ENCODE peak calls at places on chromosome 15, in five cellular contexts. M is IMR-90, A is mesendoderm, Z is H9, K is neuronal stem cell. O is an unnamed sample.

GRCh38 chr15:25711691-25712090 is 151.4 kb downstream of the ATP10A start:
- DNase-seq in Z (no peak), A (no peak), M (no peak), K (no peak), O (no peak)

GRCh38 chr15:97081666-97082226 is 751.2 kb downstream of the NR2F2 start:
- DNase-seq in K (no peak), A (peak), M (no peak), Z (no peak), O (peak)

GRCh38 chr15:80778964-80779657 is at the start of gene CEMIP:
- DNase-seq in Z (peak), K (peak), A (peak), M (peak), O (peak)

GRCh38 chr15:101035611-101036010 is 116.5 kb downstream of the LRRK1 start:
- DNase-seq in K (no peak), A (no peak), Z (no peak), M (no peak), O (no peak)

GRCh38 chr15:96466548-96466947 is 136.0 kb downstream of the NR2F2 start:
- DNase-seq in K (no peak), Z (no peak), M (no peak), A (no peak), O (no peak)

GRCh38 chr15:35547775-35548364 is 1.9 kb upstream of the DPH6 start:
- DNase-seq in K (peak), Z (peak), M (no peak), A (peak), O (no peak)

GRCh38 chr15:71802770-71803169 is 7.6 kb upstream of the NR2E3 start:
- DNase-seq in A (peak), M (no peak), Z (peak), K (no peak), O (peak)

GRCh38 chr15:58446521-58446920 is 14.7 kb downstream of the LIPC start:
- DNase-seq in K (no peak), Z (no peak), A (no peak), M (no peak), O (no peak)

GRCh38 chr15:89893027-89893426 is 767 bp downstream of the AP3S2 start:
- DNase-seq in K (no peak), M (peak), A (no peak), Z (no peak), O (peak)

GRCh38 chr15:101046826-101047225 is 127.7 kb downstream of the LRRK1 start:
- DNase-seq in Z (peak), K (no peak), M (no peak), A (no peak), O (no peak)

GRCh38 chr15:34976073-34976472 is 6.5 kb upstream of the AQR start:
- DNase-seq in Z (no peak), M (no peak), K (no peak), A (no peak), O (no peak)

GRCh38 chr15:78626611-78627010 is 5.8 kb upstream of the CHRNA3 start:
- DNase-seq in A (no peak), M (no peak), Z (no peak), K (no peak), O (no peak)

GRCh38 chr15:58590901-58591300 is 158.6 kb downstream of the ADAM10 start:
- DNase-seq in K (no peak), A (peak), M (no peak), Z (no peak), O (no peak)

GRCh38 chr15:31977812-31978662 is 52.3 kb upstream of the CHRNA7 start:
- DNase-seq in Z (peak), K (peak), A (peak), M (peak), O (peak)

GRCh38 chr15:81548350-81549116 is 174.5 kb upstream of the TMC3 start:
- DNase-seq in M (peak), A (no peak), K (no peak), Z (no peak), O (no peak)

GRCh38 chr15:79602731-79603130 is 170.6 kb downstream of the MINAR1 start:
- DNase-seq in A (no peak), K (no peak), M (no peak), Z (no peak), O (no peak)

GRCh38 chr15:84818221-84819131 is 1.3 kb downstream of the ALPK3 start:
- DNase-seq in M (peak), A (peak), Z (peak), K (peak), O (peak)

GRCh38 chr15:50355980-50356379 is 982 bp upstream of the GABPB1 start:
- DNase-seq in M (no peak), K (no peak), Z (no peak), A (no peak), O (no peak)

GRCh38 chr15:50354838-50355611 is at the start of gene GABPB1:
- DNase-seq in M (peak), K (peak), Z (peak), A (peak), O (peak)

GRCh38 chr15:50353999-50354837 is 780 bp downstream of the GABPB1 start:
- DNase-seq in K (peak), Z (peak), A (peak), M (peak), O (peak)

GRCh38 chr15:50353251-50353998 is 1.6 kb downstream of the GABPB1 start:
- DNase-seq in M (peak), Z (no peak), A (no peak), K (no peak), O (peak)

DNA sequence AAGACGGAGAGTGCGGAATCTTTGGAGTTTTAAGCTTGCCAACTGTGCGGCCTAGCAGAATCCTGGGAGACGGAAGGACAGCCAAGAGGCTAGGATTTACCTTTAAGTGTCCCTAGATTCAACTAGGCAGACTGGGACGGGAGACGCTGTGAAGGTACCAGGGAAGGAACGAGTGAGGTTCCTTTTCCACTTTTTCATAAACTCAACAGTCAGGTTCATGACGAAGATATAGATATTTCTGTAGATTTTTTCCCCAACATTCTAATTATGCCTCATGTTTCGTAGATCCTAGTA is 561 bp upstream of the GABPB1 start:
- DNase-seq in Z (no peak), M (no peak), K (no peak), A (no peak), O (no peak)
- H2AK5ac ChIP-seq in Z (peak), M (peak), K (peak), A (peak), O (peak)

DNA sequence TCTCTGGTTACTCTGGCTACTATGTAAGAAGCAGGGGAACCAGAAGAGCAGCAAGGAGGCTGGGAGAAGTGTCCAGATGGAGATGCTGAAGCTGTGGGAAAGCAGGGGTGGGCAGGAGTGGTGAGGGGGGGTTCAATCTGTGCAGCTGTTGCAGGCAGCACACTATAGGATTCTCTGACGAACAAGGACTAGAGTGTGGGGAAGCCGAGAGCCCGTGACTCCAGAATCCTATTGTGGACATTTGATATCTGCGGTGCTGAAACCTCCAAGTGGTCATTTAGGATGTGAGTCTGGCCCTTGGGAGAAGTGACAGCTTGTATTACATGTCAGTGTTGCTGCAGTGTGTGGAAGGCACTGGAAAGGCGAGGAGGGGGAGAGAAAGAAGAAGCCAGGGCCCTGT is 60.5 kb downstream of the GABRB3 start:
- DNase-seq in K (no peak), A (no peak), M (no peak), Z (no peak), O (no peak)
- H2AK5ac ChIP-seq in K (peak), A (peak), M (no peak), Z (no peak), O (no peak)

GRCh38 chr15:48647963-48648362 is 2.5 kb upstream of the FBN1 start:
- DNase-seq in K (no peak), Z (peak), M (peak), A (peak), O (peak)

GRCh38 chr15:48644827-48645557 is 517 bp downstream of the FBN1 start:
- DNase-seq in K (peak), Z (peak), M (peak), A (peak), O (peak)

GRCh38 chr15:48645558-48646330 is at the start of gene FBN1:
- DNase-seq in A (peak), K (peak), Z (peak), M (peak), O (peak)

GRCh38 chr15:48644498-48644826 is 1.0 kb downstream of the FBN1 start:
- DNase-seq in K (no peak), A (peak), M (peak), Z (no peak), O (peak)

GRCh38 chr15:48646364-48646763 is 855 bp upstream of the FBN1 start:
- DNase-seq in A (no peak), M (no peak), K (no peak), Z (no peak), O (no peak)
- H2AK5ac ChIP-seq in A (no peak), M (peak), K (no peak), Z (no peak), O (no peak)

GRCh38 chr15:77369168-77369567 is 50.7 kb downstream of the PEAK1 start:
- DNase-seq in M (peak), Z (no peak), A (no peak), K (no peak), O (no peak)
- H2AK5ac ChIP-seq in M (no peak), Z (no peak), A (no peak), K (no peak), O (no peak)

DNA sequence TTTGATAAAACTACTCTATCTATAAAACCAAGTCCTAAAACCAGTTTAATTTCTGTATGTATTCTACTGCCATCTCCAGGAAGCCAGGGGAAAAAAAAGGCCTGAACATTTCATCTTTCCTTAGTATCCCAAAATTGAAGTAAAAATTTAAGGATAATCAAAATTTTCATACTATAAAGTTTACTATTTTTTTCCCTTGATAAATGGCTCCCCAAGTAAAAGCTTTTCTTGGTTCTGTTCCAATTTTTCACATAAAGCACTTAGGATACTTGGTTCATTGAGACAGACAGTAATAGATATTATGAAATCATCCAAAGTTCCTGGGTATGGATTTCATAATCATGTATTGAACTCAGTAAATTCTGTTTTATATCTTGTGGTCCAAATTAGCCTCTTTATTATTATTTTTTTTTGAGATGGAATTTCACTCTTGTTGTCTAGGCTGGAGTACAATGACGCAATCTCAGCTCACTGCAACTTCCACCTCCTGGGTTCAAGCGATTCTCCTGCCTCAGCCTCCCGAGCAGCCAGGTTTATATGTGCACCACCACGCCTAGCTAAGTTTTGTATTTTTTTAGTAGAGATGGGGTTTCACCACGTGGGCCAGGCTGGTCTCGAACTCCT is 34.5 kb downstream of the ICE2 start:
- DNase-seq in Z (no peak), M (peak), A (peak), K (no peak), O (peak)
- H2AK5ac ChIP-seq in Z (no peak), M (no peak), A (no peak), K (no peak), O (no peak)

GRCh38 chr15:61681038-61681418 is 379.2 kb downstream of the VPS13C start:
- DNase-seq in A (peak), Z (no peak), M (no peak), K (no peak), O (no peak)
- H2AK5ac ChIP-seq in A (no peak), Z (peak), M (no peak), K (no peak), O (no peak)

DNA sequence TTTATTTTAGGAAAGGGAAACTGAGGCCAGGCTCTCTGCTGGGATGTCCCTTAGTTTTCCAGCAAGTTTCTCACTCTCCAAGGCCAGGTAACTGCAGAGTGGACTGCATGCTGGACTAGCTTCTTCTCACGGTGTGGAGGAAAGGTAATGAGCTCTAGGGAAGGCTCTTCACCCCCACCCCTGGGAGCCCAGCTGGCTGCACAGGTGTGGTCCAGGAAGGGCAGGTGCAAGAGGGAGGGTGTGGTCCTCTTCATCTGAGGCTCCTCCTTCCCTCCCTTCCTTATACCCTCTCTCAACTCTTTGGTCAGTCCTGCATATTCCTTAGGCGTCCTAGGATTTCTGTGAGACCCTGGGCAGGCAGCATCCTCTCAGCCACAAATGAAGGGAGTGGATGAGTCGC is 33.9 kb downstream of the RNU5B-1 start:
- DNase-seq in M (no peak), Z (no peak), A (no peak), K (no peak), O (no peak)
- H2AK5ac ChIP-seq in M (no peak), Z (no peak), A (no peak), K (peak), O (no peak)